ENCODE peak calls at places on chromosomes 1 and 21, in four cellular contexts. C is cardiac fibroblast, D is ovary, M is foreskin fibroblast. F is an unnamed sample.

GRCh38 chr21:31660134-31660565 is 657 bp downstream of the SOD1 start:
- DNase-seq in C (peak; percentile 34), D (peak; percentile 71), M (peak; percentile 61), F (peak; percentile 25)

GRCh38 chr1:176102700-176103244 is 104.3 kb downstream of the COP1 start:
- DNase-seq in C (no peak), D (no peak), M (no peak), F (peak; percentile 5)

GRCh38 chr1:67308136-67308535 is 463 bp downstream of the IL12RB2 start:
- DNase-seq in C (no peak), D (no peak), M (no peak), F (no peak)

GRCh38 chr1:156372876-156373275 is 3.9 kb downstream of the RHBG start:
- DNase-seq in C (no peak), D (no peak), M (no peak), F (no peak)

GRCh38 chr21:33028759-33029511 is 3.2 kb downstream of the OLIG2 start:
- DNase-seq in C (no peak), D (no peak), M (peak; percentile 33), F (no peak)

GRCh38 chr1:15260418-15261154 is 13.6 kb downstream of the FHAD1 start:
- DNase-seq in C (peak; percentile 62), D (peak; percentile 64), M (peak; percentile 18), F (peak; percentile 85)

GRCh38 chr1:67761054-67761453 is 72.2 kb downstream of the GNG12 start:
- DNase-seq in C (no peak), D (no peak), M (peak; percentile 41), F (no peak)

GRCh38 chr1:203506821-203507220 is 12.9 kb downstream of the OPTC start:
- DNase-seq in C (no peak), D (no peak), M (peak; percentile 21), F (no peak)

GRCh38 chr1:76250317-76250716 is 175.8 kb downstream of the ST6GALNAC3 start:
- DNase-seq in C (no peak), D (no peak), M (no peak), F (no peak)

GRCh38 chr21:32888971-32889370 is 117.4 kb upstream of the PAXBP1 start:
- DNase-seq in C (no peak), D (no peak), M (no peak), F (no peak)

GRCh38 chr1:12541274-12542137 is 76.5 kb downstream of the DHRS3 start:
- DNase-seq in C (peak; percentile 76), D (peak; percentile 81), M (peak; percentile 61), F (peak; percentile 66)

GRCh38 chr1:110433803-110434202 is 17.1 kb upstream of the PROK1 start:
- DNase-seq in C (peak; percentile 31), D (no peak), M (peak; percentile 46), F (peak; percentile 35)

GRCh38 chr1:19505694-19506457 is 20.5 kb upstream of the CAPZB start:
- DNase-seq in C (no peak), D (peak; percentile 75), M (no peak), F (no peak)

GRCh38 chr1:10032590-10033358 is at the start of gene UBE4B:
- DNase-seq in C (peak; percentile 99), D (peak; percentile 99), M (peak; percentile 100), F (peak; percentile 98)

GRCh38 chr1:153567621-153568366 is 2.1 kb upstream of the S100A2 start:
- DNase-seq in C (no peak), D (no peak), M (no peak), F (no peak)

GRCh38 chr1:116360435-116361173 is 12.4 kb upstream of the ATP1A1 start:
- DNase-seq in C (peak; percentile 51), D (no peak), M (peak; percentile 33), F (peak; percentile 58)

GRCh38 chr1:166952002-166952746 is 23.2 kb downstream of the ILDR2 start:
- DNase-seq in C (peak; percentile 29), D (no peak), M (no peak), F (peak; percentile 57)

GRCh38 chr1:211133393-211133840 is 531 bp downstream of the KCNH1 start:
- DNase-seq in C (no peak), D (peak; percentile 15), M (peak; percentile 31), F (no peak)

GRCh38 chr1:30187413-30188023 is 535.9 kb downstream of the MATN1 start:
- DNase-seq in C (no peak), D (no peak), M (no peak), F (no peak)

GRCh38 chr1:4178501-4178900 is 278.4 kb upstream of the C1orf174 start:
- DNase-seq in C (no peak), D (no peak), M (no peak), F (no peak)

GRCh38 chr1:93751391-93752250 is 70.0 kb upstream of the BCAR3 start:
- DNase-seq in C (peak; percentile 47), D (no peak), M (no peak), F (no peak)

GRCh38 chr21:33372582-33372981 is 30.6 kb upstream of the IFNGR2 start:
- DNase-seq in C (no peak), D (no peak), M (no peak), F (no peak)

GRCh38 chr1:2073382-2074230 is 23.4 kb downstream of the PRKCZ start:
- DNase-seq in C (peak; percentile 49), D (no peak), M (peak; percentile 69), F (peak; percentile 57)

GRCh38 chr21:43375006-43375826 is 51.7 kb downstream of the SIK1 start:
- DNase-seq in C (no peak), D (no peak), M (no peak), F (no peak)

GRCh38 chr1:62439652-62440371 is 3.0 kb downstream of the USP1 start:
- DNase-seq in C (peak; percentile 19), D (no peak), M (peak; percentile 40), F (peak; percentile 6)

GRCh38 chr1:37653906-37654305 is 19.2 kb upstream of the RSPO1 start:
- DNase-seq in C (no peak), D (no peak), M (no peak), F (no peak)

GRCh38 chr1:86916752-86917151 is 2.3 kb downstream of the HS2ST1 start:
- DNase-seq in C (no peak), D (no peak), M (no peak), F (no peak)

GRCh38 chr21:32921632-32922230 is 104.0 kb upstream of the OLIG2 start:
- DNase-seq in C (no peak), D (no peak), M (peak; percentile 40), F (no peak)

GRCh38 chr21:46081022-46081861 is 16.7 kb upstream of the COL6A2 start:
- DNase-seq in C (no peak), D (peak; percentile 25), M (peak; percentile 71), F (no peak)
- H3K4me3 ChIP-seq in C (no peak overlapping the region), D (no peak overlapping the region), M (no peak overlapping the region), F (no peak overlapping the region)

GRCh38 chr1:230281531-230281930 is 144.6 kb downstream of the PGBD5 start:
- DNase-seq in C (no peak), D (peak; percentile 51), M (no peak), F (no peak)

GRCh38 chr1:230279583-230279945 is 146.6 kb downstream of the PGBD5 start:
- DNase-seq in C (no peak), D (peak; percentile 21), M (no peak), F (no peak)

GRCh38 chr1:230280906-230281413 is 145.2 kb downstream of the PGBD5 start:
- DNase-seq in C (no peak), D (peak; percentile 26), M (no peak), F (no peak)

GRCh38 chr1:230278871-230279582 is 147.1 kb downstream of the PGBD5 start:
- DNase-seq in C (no peak), D (peak; percentile 15), M (no peak), F (no peak)

DNA sequence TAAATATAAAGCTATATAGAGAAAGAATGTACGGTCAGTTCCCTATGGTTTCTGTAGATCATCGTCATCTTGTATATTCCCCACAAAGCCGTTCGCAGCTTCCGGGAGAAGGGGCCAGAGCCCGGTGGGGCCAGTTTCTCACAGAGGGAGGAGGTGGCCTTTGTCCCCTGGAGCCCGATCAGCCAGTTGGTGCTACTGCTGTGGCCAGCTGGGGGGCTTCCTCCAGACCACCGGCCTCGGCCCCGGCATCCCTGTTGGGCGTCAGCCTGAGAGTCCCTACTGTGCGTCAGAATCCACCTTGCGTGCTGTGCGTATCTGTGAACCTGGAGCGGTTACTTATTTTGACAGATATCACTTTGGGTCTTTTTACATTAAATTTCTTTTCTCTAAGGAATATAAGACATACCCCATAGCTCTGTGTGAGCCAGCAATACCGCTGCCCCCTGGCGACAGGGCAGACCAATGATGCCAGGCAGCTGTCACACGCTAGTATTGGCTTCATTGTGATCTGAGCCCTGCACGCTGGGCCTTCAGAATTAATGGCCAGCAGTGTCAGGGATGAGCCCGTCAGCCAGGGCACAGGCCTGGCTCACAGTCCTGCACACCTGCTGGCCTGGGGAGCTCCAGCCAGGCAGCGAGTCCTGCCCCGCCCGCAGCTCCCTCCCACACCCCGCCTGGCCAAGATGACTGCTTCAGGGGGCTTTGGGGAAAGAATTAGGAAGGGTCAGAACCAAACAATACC is 145.9 kb downstream of the PGBD5 start:
- DNase-seq in C (no peak), D (peak; percentile 13), M (no peak), F (no peak)
- TF ChIP-seq CTCF in C (no peak), D (no peak), M (no peak), F (no peak)

DNA sequence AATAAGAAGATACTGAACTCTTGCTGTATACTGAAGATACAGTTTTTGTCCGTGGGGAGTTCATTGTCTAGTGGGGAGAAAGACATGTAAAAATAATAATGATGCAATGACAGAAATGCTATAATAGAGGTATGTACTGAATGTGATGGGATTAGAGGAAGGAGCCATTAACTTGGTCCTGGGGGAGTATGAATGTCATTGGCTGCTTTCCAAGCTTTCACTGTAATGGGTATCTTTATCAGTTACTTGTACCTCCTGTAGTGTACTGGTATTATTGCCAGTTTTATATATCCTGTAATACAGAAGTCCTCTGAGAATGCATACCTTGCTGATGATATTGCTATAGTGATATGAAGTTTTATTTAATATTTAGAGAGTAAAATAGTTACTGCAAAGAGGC is 7.4 kb downstream of the BTBD8 start:
- DNase-seq in C (no peak), D (no peak), M (no peak), F (peak; percentile 25)
- H3K4me3 ChIP-seq in C (no peak overlapping the region), D (no peak overlapping the region), M (no peak overlapping the region), F (no peak overlapping the region)

GRCh38 chr1:24111264-24111997 is 504 bp downstream of the MYOM3 start:
- DNase-seq in C (peak; percentile 32), D (no peak), M (no peak), F (no peak)

GRCh38 chr1:24110642-24111263 is 1.2 kb downstream of the MYOM3 start:
- DNase-seq in C (no peak), D (peak; percentile 12), M (no peak), F (no peak)

GRCh38 chr1:24111998-24112380 is at the start of gene MYOM3:
- DNase-seq in C (no peak), D (peak; percentile 18), M (no peak), F (no peak)

GRCh38 chr1:24114753-24115152 is 2.8 kb upstream of the MYOM3 start:
- DNase-seq in C (no peak), D (no peak), M (no peak), F (no peak)

DNA sequence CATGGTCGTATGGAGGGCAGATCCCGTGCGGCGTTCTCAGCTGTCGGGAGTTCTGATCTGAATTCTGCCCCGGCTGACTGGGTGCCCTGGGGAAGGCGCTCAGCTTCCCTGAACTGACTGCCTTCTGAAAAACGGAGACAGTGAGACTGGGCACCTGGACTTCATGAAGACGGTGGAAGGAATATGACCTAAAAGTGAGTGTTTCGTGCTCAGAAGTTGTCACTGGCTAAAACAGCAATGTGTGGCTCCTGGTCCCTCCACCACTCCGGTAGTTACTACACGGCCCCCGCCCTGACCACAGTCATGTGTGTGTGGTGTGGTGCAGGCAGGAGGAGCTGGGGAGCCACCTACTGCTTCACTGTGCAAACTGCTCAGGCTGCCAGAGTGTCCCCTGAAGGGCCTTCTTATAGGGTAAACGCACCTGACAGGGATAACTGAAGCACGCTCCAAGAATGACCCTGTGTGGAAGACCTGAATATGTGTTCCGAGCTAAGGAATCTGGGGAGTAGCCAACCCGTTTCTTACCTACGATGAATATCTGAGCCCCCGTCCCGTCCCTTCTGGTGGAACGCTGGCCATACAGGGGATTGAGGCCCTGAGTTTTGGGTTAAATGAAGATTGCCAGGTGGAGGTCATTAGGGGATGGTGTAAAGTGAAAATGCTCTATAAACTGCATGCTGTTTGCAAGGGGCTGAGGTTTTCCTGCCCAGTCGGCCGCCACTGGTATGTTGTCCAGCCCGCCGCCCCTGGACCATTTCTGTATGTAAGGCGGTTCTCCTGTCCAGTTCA is 640 bp upstream of the MYOM3 start:
- DNase-seq in C (peak; percentile 78), D (peak; percentile 58), M (peak; percentile 71), F (peak; percentile 70)
- TF ChIP-seq CTCF in C (peak; percentile 65), D (peak; percentile 46), M (peak; percentile 54), F (peak; percentile 55)

F was measured in fibroblast of pulmonary artery.